ENCODE peak calls at places on chromosome 10, in seven cellular contexts. One of them, this sample, is unnamed.

GRCh38 chr10:119374236-119374635 is 166.9 kb downstream of the GRK5 start:
- DNase-seq in fibroblast of lung: no peak
- DNase-seq in endothelial cell of umbilical vein: no peak
- DNase-seq in PC-3: no peak
- DNase-seq in naive thymus-derived CD4-positive, alpha-beta T cell: no peak
- DNase-seq in HCT116: no peak
- DNase-seq in NT2/D1: no peak
- DNase-seq in this sample: no peak

GRCh38 chr10:62270020-62270419 is 1.4 kb upstream of the RTKN2 start:
- DNase-seq in fibroblast of lung: no peak
- DNase-seq in endothelial cell of umbilical vein: no peak
- DNase-seq in PC-3: no peak
- DNase-seq in naive thymus-derived CD4-positive, alpha-beta T cell: no peak
- DNase-seq in HCT116: no peak
- DNase-seq in NT2/D1: no peak
- DNase-seq in this sample: no peak

GRCh38 chr10:44804661-44805060 is 106.5 kb upstream of the TMEM72 start:
- DNase-seq in fibroblast of lung: no peak
- DNase-seq in endothelial cell of umbilical vein: no peak
- DNase-seq in PC-3: no peak
- DNase-seq in naive thymus-derived CD4-positive, alpha-beta T cell: no peak
- DNase-seq in HCT116: no peak
- DNase-seq in NT2/D1: no peak
- DNase-seq in this sample: no peak

GRCh38 chr10:1241973-1242935 is 186.1 kb downstream of the WDR37 start:
- DNase-seq in fibroblast of lung: no peak
- DNase-seq in endothelial cell of umbilical vein: no peak
- DNase-seq in PC-3: no peak
- DNase-seq in naive thymus-derived CD4-positive, alpha-beta T cell: no peak
- DNase-seq in HCT116: no peak
- DNase-seq in NT2/D1: no peak
- DNase-seq in this sample: no peak

GRCh38 chr10:132666733-132667612 is 119.0 kb downstream of the NKX6-2 start:
- DNase-seq in fibroblast of lung: no peak
- DNase-seq in endothelial cell of umbilical vein: no peak
- DNase-seq in PC-3: peak; percentile 27
- DNase-seq in naive thymus-derived CD4-positive, alpha-beta T cell: no peak
- DNase-seq in HCT116: no peak
- DNase-seq in NT2/D1: no peak
- DNase-seq in this sample: peak; percentile 23

GRCh38 chr10:114550756-114551290 is 107.3 kb downstream of the ABLIM1 start:
- DNase-seq in fibroblast of lung: peak; percentile 66
- DNase-seq in endothelial cell of umbilical vein: no peak
- DNase-seq in PC-3: peak; percentile 55
- DNase-seq in naive thymus-derived CD4-positive, alpha-beta T cell: no peak
- DNase-seq in HCT116: peak; percentile 32
- DNase-seq in NT2/D1: no peak
- DNase-seq in this sample: no peak

GRCh38 chr10:103847909-103848468 is 7.4 kb downstream of the SH3PXD2A start:
- DNase-seq in fibroblast of lung: no peak
- DNase-seq in endothelial cell of umbilical vein: no peak
- DNase-seq in PC-3: no peak
- DNase-seq in naive thymus-derived CD4-positive, alpha-beta T cell: no peak
- DNase-seq in HCT116: peak; percentile 18
- DNase-seq in NT2/D1: no peak
- DNase-seq in this sample: no peak

GRCh38 chr10:36345770-36346169 is 703.7 kb upstream of the FZD8 start:
- DNase-seq in fibroblast of lung: peak; percentile 8
- DNase-seq in endothelial cell of umbilical vein: peak; percentile 83
- DNase-seq in PC-3: peak; percentile 42
- DNase-seq in naive thymus-derived CD4-positive, alpha-beta T cell: no peak
- DNase-seq in HCT116: no peak
- DNase-seq in NT2/D1: no peak
- DNase-seq in this sample: no peak

GRCh38 chr10:11715815-11716494 is 26.2 kb upstream of the ECHDC3 start:
- DNase-seq in fibroblast of lung: no peak
- DNase-seq in endothelial cell of umbilical vein: no peak
- DNase-seq in PC-3: peak; percentile 90
- DNase-seq in naive thymus-derived CD4-positive, alpha-beta T cell: no peak
- DNase-seq in HCT116: no peak
- DNase-seq in NT2/D1: no peak
- DNase-seq in this sample: no peak

GRCh38 chr10:131576341-131577177 is 265.0 kb upstream of the TCERG1L start:
- DNase-seq in fibroblast of lung: no peak
- DNase-seq in endothelial cell of umbilical vein: no peak
- DNase-seq in PC-3: no peak
- DNase-seq in naive thymus-derived CD4-positive, alpha-beta T cell: no peak
- DNase-seq in HCT116: no peak
- DNase-seq in NT2/D1: no peak
- DNase-seq in this sample: no peak

GRCh38 chr10:132375116-132375794 is 21.7 kb upstream of the PWWP2B start:
- DNase-seq in fibroblast of lung: no peak
- DNase-seq in endothelial cell of umbilical vein: no peak
- DNase-seq in PC-3: no peak
- DNase-seq in naive thymus-derived CD4-positive, alpha-beta T cell: no peak
- DNase-seq in HCT116: no peak
- DNase-seq in NT2/D1: no peak
- DNase-seq in this sample: no peak

GRCh38 chr10:103824281-103824680 is 31.1 kb downstream of the SH3PXD2A start:
- DNase-seq in fibroblast of lung: no peak
- DNase-seq in endothelial cell of umbilical vein: no peak
- DNase-seq in PC-3: no peak
- DNase-seq in naive thymus-derived CD4-positive, alpha-beta T cell: no peak
- DNase-seq in HCT116: no peak
- DNase-seq in NT2/D1: no peak
- DNase-seq in this sample: no peak

GRCh38 chr10:127880557-127880956 is 12.2 kb downstream of the CLRN3 start:
- DNase-seq in fibroblast of lung: no peak
- DNase-seq in endothelial cell of umbilical vein: no peak
- DNase-seq in PC-3: no peak
- DNase-seq in naive thymus-derived CD4-positive, alpha-beta T cell: no peak
- DNase-seq in HCT116: no peak
- DNase-seq in NT2/D1: no peak
- DNase-seq in this sample: no peak

GRCh38 chr10:96022739-96023138 is 20.6 kb upstream of the CCNJ start:
- DNase-seq in fibroblast of lung: no peak
- DNase-seq in endothelial cell of umbilical vein: no peak
- DNase-seq in PC-3: no peak
- DNase-seq in naive thymus-derived CD4-positive, alpha-beta T cell: no peak
- DNase-seq in HCT116: no peak
- DNase-seq in NT2/D1: no peak
- DNase-seq in this sample: no peak

GRCh38 chr10:11035318-11035920 is 17.7 kb downstream of the CELF2 start:
- DNase-seq in fibroblast of lung: peak; percentile 77
- DNase-seq in endothelial cell of umbilical vein: peak; percentile 92
- DNase-seq in PC-3: peak; percentile 36
- DNase-seq in naive thymus-derived CD4-positive, alpha-beta T cell: no peak
- DNase-seq in HCT116: no peak
- DNase-seq in NT2/D1: peak; percentile 38
- DNase-seq in this sample: peak; percentile 89

GRCh38 chr10:27745719-27746363 is at the start of gene MKX:
- DNase-seq in fibroblast of lung: peak; percentile 65
- DNase-seq in endothelial cell of umbilical vein: peak; percentile 13
- DNase-seq in PC-3: peak; percentile 20
- DNase-seq in naive thymus-derived CD4-positive, alpha-beta T cell: peak; percentile 39
- DNase-seq in HCT116: no peak
- DNase-seq in NT2/D1: no peak
- DNase-seq in this sample: peak; percentile 38

GRCh38 chr10:48288661-48289060 is 14.2 kb upstream of the FRMPD2 start:
- DNase-seq in fibroblast of lung: no peak
- DNase-seq in endothelial cell of umbilical vein: no peak
- DNase-seq in PC-3: no peak
- DNase-seq in naive thymus-derived CD4-positive, alpha-beta T cell: no peak
- DNase-seq in HCT116: no peak
- DNase-seq in NT2/D1: no peak
- DNase-seq in this sample: no peak

GRCh38 chr10:101768791-101769170 is 7.1 kb downstream of the FGF8 start:
- DNase-seq in fibroblast of lung: no peak
- DNase-seq in endothelial cell of umbilical vein: no peak
- DNase-seq in PC-3: no peak
- DNase-seq in naive thymus-derived CD4-positive, alpha-beta T cell: no peak
- DNase-seq in HCT116: no peak
- DNase-seq in NT2/D1: no peak
- DNase-seq in this sample: no peak
- H3K27me3 ChIP-seq in fibroblast of lung: peaks cover 58% of the 10 kb centered on the region
- H3K27me3 ChIP-seq in endothelial cell of umbilical vein: peaks cover 65% of the 10 kb centered on the region
- H3K27me3 ChIP-seq in PC-3: no peaks in the 10 kb centered on the region
- H3K27me3 ChIP-seq in naive thymus-derived CD4-positive, alpha-beta T cell: no peaks in the 10 kb centered on the region
- H3K27me3 ChIP-seq in HCT116: peaks cover 11% of the 10 kb centered on the region
- H3K27me3 ChIP-seq in NT2/D1: peaks cover 41% of the 10 kb centered on the region
- H3K27me3 ChIP-seq in this sample: peaks cover 43% of the 10 kb centered on the region

GRCh38 chr10:70672165-70672992 is at the start of gene ADAMTS14:
- DNase-seq in fibroblast of lung: peak; percentile 55
- DNase-seq in endothelial cell of umbilical vein: no peak
- DNase-seq in PC-3: peak; percentile 61
- DNase-seq in naive thymus-derived CD4-positive, alpha-beta T cell: peak; percentile 57
- DNase-seq in HCT116: peak; percentile 29
- DNase-seq in NT2/D1: no peak
- DNase-seq in this sample: no peak
- H3K27me3 ChIP-seq in fibroblast of lung: no peaks in the 10 kb centered on the region
- H3K27me3 ChIP-seq in endothelial cell of umbilical vein: peaks cover 26% of the 10 kb centered on the region
- H3K27me3 ChIP-seq in PC-3: no peaks in the 10 kb centered on the region
- H3K27me3 ChIP-seq in naive thymus-derived CD4-positive, alpha-beta T cell: peaks cover 3% of the 10 kb centered on the region
- H3K27me3 ChIP-seq in HCT116: no peaks in the 10 kb centered on the region
- H3K27me3 ChIP-seq in NT2/D1: peaks cover 19% of the 10 kb centered on the region
- H3K27me3 ChIP-seq in this sample: no peaks in the 10 kb centered on the region

DNA sequence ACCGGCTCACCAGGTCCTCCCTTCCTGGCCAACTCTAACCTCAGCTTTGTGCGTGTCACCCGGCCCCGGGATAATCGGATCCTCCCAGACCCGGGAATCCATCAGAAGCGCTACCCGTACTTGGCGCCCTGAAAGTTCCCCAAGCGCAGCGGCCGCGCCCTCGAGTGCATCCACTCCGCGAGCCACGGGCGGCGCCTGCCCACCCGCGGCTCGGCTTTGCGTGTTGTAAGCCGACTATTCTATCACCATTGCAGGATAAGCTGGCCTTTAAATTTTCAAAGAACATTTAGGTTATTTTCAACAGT is 35.7 kb upstream of the EBLN1 start:
- DNase-seq in fibroblast of lung: no peak
- DNase-seq in endothelial cell of umbilical vein: peak; percentile 6
- DNase-seq in PC-3: no peak
- DNase-seq in naive thymus-derived CD4-positive, alpha-beta T cell: no peak
- DNase-seq in HCT116: no peak
- DNase-seq in NT2/D1: no peak
- DNase-seq in this sample: no peak
- H3K27me3 ChIP-seq in fibroblast of lung: no peaks in the 10 kb centered on the region
- H3K27me3 ChIP-seq in endothelial cell of umbilical vein: peaks cover 12% of the 10 kb centered on the region
- H3K27me3 ChIP-seq in PC-3: no peaks in the 10 kb centered on the region
- H3K27me3 ChIP-seq in naive thymus-derived CD4-positive, alpha-beta T cell: no peaks in the 10 kb centered on the region
- H3K27me3 ChIP-seq in HCT116: no peaks in the 10 kb centered on the region
- H3K27me3 ChIP-seq in NT2/D1: peaks cover 59% of the 10 kb centered on the region
- H3K27me3 ChIP-seq in this sample: peaks cover 4% of the 10 kb centered on the region

DNA sequence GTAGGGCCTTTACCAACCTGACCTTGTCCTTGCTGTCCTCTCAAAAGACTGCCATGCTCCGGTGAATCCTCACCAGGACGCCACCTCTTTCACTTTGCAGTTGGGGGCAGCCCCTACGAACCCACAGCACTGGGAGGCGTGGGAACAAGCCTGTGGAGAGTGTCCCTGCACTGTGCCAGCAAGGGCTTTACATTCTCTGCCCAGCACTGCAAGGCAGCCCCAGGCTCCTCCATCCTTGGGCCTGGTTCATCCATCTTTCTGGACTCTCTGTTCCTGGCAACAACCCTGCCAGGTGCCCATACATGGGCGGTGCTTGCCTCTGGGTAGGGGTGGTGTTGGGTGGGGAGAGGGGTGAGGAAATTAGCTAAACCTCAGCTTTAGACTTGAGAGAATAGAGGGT is 1.4 kb downstream of the CHAT start:
- DNase-seq in fibroblast of lung: no peak
- DNase-seq in endothelial cell of umbilical vein: no peak
- DNase-seq in PC-3: no peak
- DNase-seq in naive thymus-derived CD4-positive, alpha-beta T cell: no peak
- DNase-seq in HCT116: no peak
- DNase-seq in NT2/D1: no peak
- DNase-seq in this sample: no peak
- H3K27me3 ChIP-seq in fibroblast of lung: peaks cover 49% of the 10 kb centered on the region
- H3K27me3 ChIP-seq in endothelial cell of umbilical vein: peaks cover 58% of the 10 kb centered on the region
- H3K27me3 ChIP-seq in PC-3: peaks cover 98% of the 10 kb centered on the region
- H3K27me3 ChIP-seq in naive thymus-derived CD4-positive, alpha-beta T cell: peaks cover 5% of the 10 kb centered on the region
- H3K27me3 ChIP-seq in HCT116: no peaks in the 10 kb centered on the region
- H3K27me3 ChIP-seq in NT2/D1: peaks cover 63% of the 10 kb centered on the region
- H3K27me3 ChIP-seq in this sample: peaks cover 70% of the 10 kb centered on the region

GRCh38 chr10:100715445-100716385 is 29.7 kb upstream of the PAX2 start:
- DNase-seq in fibroblast of lung: no peak
- DNase-seq in endothelial cell of umbilical vein: no peak
- DNase-seq in PC-3: no peak
- DNase-seq in naive thymus-derived CD4-positive, alpha-beta T cell: no peak
- DNase-seq in HCT116: no peak
- DNase-seq in NT2/D1: no peak
- DNase-seq in this sample: no peak

GRCh38 chr10:100714566-100714950 is 30.8 kb upstream of the PAX2 start:
- DNase-seq in fibroblast of lung: no peak
- DNase-seq in endothelial cell of umbilical vein: no peak
- DNase-seq in PC-3: no peak
- DNase-seq in naive thymus-derived CD4-positive, alpha-beta T cell: no peak
- DNase-seq in HCT116: no peak
- DNase-seq in NT2/D1: no peak
- DNase-seq in this sample: no peak

GRCh38 chr10:100713049-100713858 is 32.1 kb upstream of the PAX2 start:
- DNase-seq in fibroblast of lung: no peak
- DNase-seq in endothelial cell of umbilical vein: no peak
- DNase-seq in PC-3: no peak
- DNase-seq in naive thymus-derived CD4-positive, alpha-beta T cell: no peak
- DNase-seq in HCT116: no peak
- DNase-seq in NT2/D1: no peak
- DNase-seq in this sample: no peak

GRCh38 chr10:100713859-100714565 is 31.4 kb upstream of the PAX2 start:
- DNase-seq in fibroblast of lung: no peak
- DNase-seq in endothelial cell of umbilical vein: no peak
- DNase-seq in PC-3: no peak
- DNase-seq in naive thymus-derived CD4-positive, alpha-beta T cell: no peak
- DNase-seq in HCT116: no peak
- DNase-seq in NT2/D1: no peak
- DNase-seq in this sample: no peak

DNA sequence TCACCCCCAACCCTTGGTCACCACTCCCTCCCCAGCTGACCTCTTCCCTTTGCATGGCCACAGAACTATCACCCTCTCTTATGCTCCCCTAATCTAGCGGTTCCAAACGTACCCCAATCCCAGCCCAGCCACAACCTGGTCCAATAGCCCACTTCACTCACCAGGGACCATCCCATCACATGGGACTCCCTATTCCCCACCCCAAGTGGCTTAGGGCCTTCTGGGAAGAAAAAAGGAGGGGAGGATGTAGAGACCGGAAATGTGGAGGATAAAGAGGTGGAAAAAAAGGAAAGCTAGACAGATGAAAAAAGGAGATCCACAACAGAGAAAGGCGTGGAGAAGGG is 30.3 kb upstream of the PAX2 start:
- DNase-seq in fibroblast of lung: no peak
- DNase-seq in endothelial cell of umbilical vein: no peak
- DNase-seq in PC-3: no peak
- DNase-seq in naive thymus-derived CD4-positive, alpha-beta T cell: no peak
- DNase-seq in HCT116: no peak
- DNase-seq in NT2/D1: no peak
- DNase-seq in this sample: no peak
- H3K27me3 ChIP-seq in fibroblast of lung: peaks cover 41% of the 10 kb centered on the region
- H3K27me3 ChIP-seq in endothelial cell of umbilical vein: peaks cover 73% of the 10 kb centered on the region
- H3K27me3 ChIP-seq in PC-3: peaks cover 42% of the 10 kb centered on the region
- H3K27me3 ChIP-seq in naive thymus-derived CD4-positive, alpha-beta T cell: peaks cover 3% of the 10 kb centered on the region
- H3K27me3 ChIP-seq in HCT116: no peaks in the 10 kb centered on the region
- H3K27me3 ChIP-seq in NT2/D1: peaks cover 95% of the 10 kb centered on the region
- H3K27me3 ChIP-seq in this sample: peaks cover 83% of the 10 kb centered on the region